ENCODE peak calls at places on chromosomes 7 and 10, in nine cellular contexts. W is SK-N-SH; M is HCT116; O is breast epithelium; N is heart left ventricle; Y is CD8-positive, alpha-beta T cell; I is Karpas-422; Q is RWPE2; U is neural progenitor cell. T is an unnamed sample. For H3K27me3 and H3K4me1, the result is how much of the 10 kb centered on the place peaks cover.

GRCh38 chr7:16667355-16667754 is 21.4 kb downstream of the BZW2 start:
- DNase-seq in M (no peak), Y (no peak), I (no peak), U (no peak), O (no peak), N (no peak), W (no peak), Q (no peak), T (no peak)

GRCh38 chr7:84100866-84101265 is 93.7 kb downstream of the SEMA3A start:
- DNase-seq in U (no peak), Q (no peak), W (peak), Y (no peak), N (no peak), O (no peak), M (peak), I (no peak), T (no peak)

GRCh38 chr10:18683427-18683826 is 24.2 kb downstream of the ARL5B start:
- DNase-seq in U (no peak), Y (no peak), M (no peak), N (no peak), O (no peak), I (no peak), Q (no peak), W (no peak), T (no peak)

GRCh38 chr7:95327356-95327755 is 3.0 kb upstream of the PON1 start:
- DNase-seq in M (no peak), W (no peak), U (no peak), N (no peak), Q (no peak), O (no peak), Y (no peak), I (no peak), T (no peak)

GRCh38 chr10:120943542-120943941 is 92.4 kb downstream of the WDR11 start:
- DNase-seq in O (no peak), N (no peak), U (peak), Y (no peak), W (peak), I (no peak), M (no peak), Q (no peak), T (no peak)

GRCh38 chr10:103635580-103635979 is 142.1 kb downstream of the NEURL1 start:
- DNase-seq in Y (no peak), N (no peak), O (no peak), Q (no peak), U (no peak), I (no peak), M (no peak), W (no peak), T (no peak)

GRCh38 chr10:30812018-30812851 is 182.7 kb upstream of the LYZL2 start:
- DNase-seq in O (no peak), I (no peak), Y (no peak), N (no peak), Q (no peak), W (no peak), M (no peak), U (no peak), T (no peak)

GRCh38 chr7:27187702-27188665 is 3.0 kb upstream of the HOXA11 start:
- DNase-seq in W (no peak), Y (no peak), M (no peak), N (no peak), I (no peak), U (no peak), O (peak), Q (peak), T (no peak)

GRCh38 chr7:125126376-125126775 is 196.8 kb upstream of the POT1 start:
- DNase-seq in M (no peak), N (no peak), Q (no peak), Y (no peak), U (no peak), O (no peak), W (no peak), I (no peak), T (no peak)

GRCh38 chr10:127563718-127564553 is 14.8 kb downstream of the NPS start:
- DNase-seq in Q (no peak), Y (no peak), O (no peak), M (peak), W (peak), N (no peak), I (peak), U (peak), T (peak)

GRCh38 chr7:140165422-140165821 is 11.4 kb downstream of the KDM7A start:
- DNase-seq in M (peak), O (no peak), I (no peak), Q (no peak), N (no peak), Y (no peak), U (no peak), W (no peak), T (no peak)

GRCh38 chr7:107874605-107875446 is 16.2 kb upstream of the DLD start:
- DNase-seq in O (no peak), U (peak), Y (peak), W (peak), N (peak), M (peak), I (peak), Q (no peak), T (peak)

GRCh38 chr7:151592868-151593486 is 73.3 kb upstream of the RHEB start:
- DNase-seq in N (no peak), O (no peak), M (peak), Q (no peak), I (no peak), Y (no peak), U (no peak), W (no peak), T (no peak)

GRCh38 chr7:33143996-33144718 is 14.8 kb downstream of the BBS9 start:
- DNase-seq in I (no peak), W (no peak), Y (no peak), U (no peak), N (no peak), Q (no peak), O (no peak), M (no peak), T (no peak)

GRCh38 chr7:19560111-19560883 is 148.5 kb downstream of the POLR1F start:
- DNase-seq in M (no peak), U (no peak), Y (no peak), I (no peak), W (no peak), Q (no peak), N (no peak), O (no peak), T (no peak)

GRCh38 chr10:131874991-131875451 is 25.8 kb upstream of the PPP2R2D start:
- DNase-seq in O (peak), I (peak), W (peak), N (peak), Q (no peak), U (peak), Y (peak), M (peak), T (peak)

GRCh38 chr7:158428842-158429753 is 158.5 kb downstream of the PTPRN2 start:
- DNase-seq in M (no peak), U (no peak), W (peak), I (no peak), Y (no peak), Q (no peak), O (no peak), N (no peak), T (no peak)

GRCh38 chr10:96646251-96646740 is 59.5 kb upstream of the TM9SF3 start:
- DNase-seq in W (no peak), I (no peak), Y (no peak), N (no peak), Q (no peak), U (no peak), M (no peak), O (no peak), T (no peak)

GRCh38 chr7:116392806-116393205 is 106.7 kb upstream of the CAV2 start:
- DNase-seq in I (no peak), U (no peak), W (no peak), N (no peak), O (no peak), Y (no peak), Q (no peak), M (no peak), T (no peak)

GRCh38 chr7:107387573-107388219 is 82.2 kb upstream of the GPR22 start:
- DNase-seq in U (no peak), O (no peak), I (no peak), M (no peak), N (no peak), W (peak), Y (no peak), Q (no peak), T (no peak)

GRCh38 chr10:89615824-89616223 is 29.2 kb downstream of the PANK1 start:
- DNase-seq in Q (no peak), Y (no peak), O (no peak), I (no peak), W (no peak), U (no peak), N (no peak), M (no peak), T (no peak)

GRCh38 chr10:119412244-119412750 is 130.2 kb downstream of the RGS10 start:
- DNase-seq in M (no peak), W (peak), Y (no peak), O (peak), N (peak), I (no peak), Q (no peak), U (no peak), T (no peak)

GRCh38 chr7:28112467-28112866 is 68.1 kb downstream of the JAZF1 start:
- DNase-seq in Q (no peak), O (no peak), M (no peak), Y (no peak), I (no peak), W (peak), U (no peak), N (no peak), T (no peak)

GRCh38 chr10:117747636-117748035 is 205.1 kb downstream of the EMX2 start:
- DNase-seq in I (no peak), O (no peak), N (no peak), W (no peak), Q (peak), M (no peak), U (no peak), Y (no peak), T (no peak)

GRCh38 chr10:89846276-89846630 is 144.9 kb downstream of the KIF20B start:
- DNase-seq in Y (no peak), Q (no peak), U (no peak), W (no peak), I (no peak), O (no peak), M (no peak), N (no peak), T (peak)

GRCh38 chr10:92595505-92595904 is 2.6 kb downstream of the KIF11 start:
- DNase-seq in I (no peak), M (no peak), U (no peak), Q (no peak), N (no peak), W (no peak), Y (no peak), O (no peak), T (no peak)

GRCh38 chr7:81111781-81112540 is 193.1 kb upstream of the SEMA3C start:
- DNase-seq in Q (no peak), Y (no peak), O (no peak), I (no peak), U (no peak), M (no peak), N (no peak), W (peak), T (no peak)

GRCh38 chr7:10237306-10237705 is 736.4 kb upstream of the PHF14 start:
- DNase-seq in N (peak), W (no peak), Y (no peak), M (peak), Q (no peak), U (no peak), I (no peak), O (no peak), T (no peak)

GRCh38 chr10:43648392-43649148 is at the start of gene ZNF32:
- DNase-seq in U (peak), Q (no peak), Y (peak), W (peak), O (peak), I (peak), M (peak), N (peak), T (peak)

GRCh38 chr10:89867964-89868363 is 166.6 kb downstream of the KIF20B start:
- DNase-seq in Y (no peak), O (no peak), W (no peak), N (no peak), I (no peak), M (peak), Q (no peak), U (no peak), T (no peak)

GRCh38 chr7:148856891-148857290 is 27.2 kb downstream of the EZH2 start:
- DNase-seq in U (no peak), N (no peak), M (no peak), Y (no peak), O (no peak), W (no peak), I (no peak), Q (no peak), T (no peak)

GRCh38 chr10:102627446-102628293 is 16.6 kb upstream of the TRIM8 start:
- DNase-seq in U (peak), Q (peak), Y (no peak), N (peak), M (no peak), W (peak), O (no peak), I (no peak), T (no peak)

GRCh38 chr7:154759989-154760388 is 242.9 kb downstream of the PAXIP1 start:
- DNase-seq in W (no peak), Q (no peak), M (no peak), O (no peak), N (no peak), U (no peak), Y (no peak), I (no peak), T (no peak)

GRCh38 chr7:141012696-141013344 is 1.9 kb downstream of the MRPS33 start:
- DNase-seq in Y (no peak), M (no peak), O (no peak), W (no peak), Q (no peak), I (no peak), U (no peak), N (no peak), T (no peak)

GRCh38 chr10:25063644-25064043 is 47.2 kb downstream of the THNSL1 start:
- DNase-seq in N (no peak), M (no peak), Y (no peak), W (no peak), I (no peak), U (no peak), Q (no peak), O (no peak), T (no peak)

GRCh38 chr10:113438660-113439059 is 114.2 kb upstream of the HABP2 start:
- DNase-seq in Q (no peak), N (no peak), W (no peak), I (no peak), Y (no peak), M (no peak), U (no peak), O (no peak), T (no peak)

GRCh38 chr10:79404231-79404609 is 41.2 kb downstream of the ZCCHC24 start:
- DNase-seq in M (no peak), I (no peak), N (peak), U (peak), W (no peak), O (peak), Q (no peak), Y (no peak), T (no peak)

DNA sequence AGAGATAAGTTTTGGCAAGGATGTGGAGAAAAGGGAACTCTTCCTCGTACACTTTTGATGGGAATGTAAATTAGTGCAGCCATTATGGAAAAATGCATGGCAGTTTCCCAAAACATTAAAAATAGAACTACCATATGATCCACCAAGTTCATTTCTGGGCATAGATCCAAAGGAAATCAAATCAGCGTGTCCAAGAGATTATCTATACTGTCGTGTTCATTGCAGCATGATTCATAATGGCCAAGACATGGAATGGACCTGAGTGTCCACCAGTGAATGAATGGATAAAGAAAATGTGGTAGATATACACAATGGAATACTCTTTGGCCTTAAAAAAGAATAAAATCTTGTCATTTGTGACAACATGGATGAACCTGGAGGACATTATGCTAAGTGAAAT is 70.3 kb upstream of the RSU1 start:
- DNase-seq in Y (no peak), N (no peak), W (peak), I (no peak), O (no peak), Q (no peak), M (no peak), U (no peak), T (no peak)
- H3K4me3 ChIP-seq in Y (no peak), N (no peak), W (no peak), I (no peak), O (no peak), Q (no peak), M (no peak), U (no peak), T (no peak)

GRCh38 chr7:100357131-100357561 is 771 bp upstream of the PILRB start:
- DNase-seq in W (peak), I (no peak), M (no peak), Q (no peak), Y (no peak), N (no peak), O (no peak), U (no peak), T (no peak)
- H3K27me3 ChIP-seq in W (under half), I (under half), M (under half), Q (under half), Y (under half), N (under half), O (under half), U (under half), T (under half)

GRCh38 chr10:110088756-110089155 is 81.0 kb downstream of the ADD3 start:
- DNase-seq in O (no peak), U (no peak), Y (no peak), Q (no peak), N (no peak), I (no peak), M (no peak), W (no peak), T (no peak)

GRCh38 chr10:110078317-110078716 is 70.5 kb downstream of the ADD3 start:
- DNase-seq in N (no peak), W (no peak), Y (no peak), I (no peak), U (no peak), O (no peak), M (no peak), Q (no peak), T (no peak)

GRCh38 chr10:110087682-110088081 is 79.9 kb downstream of the ADD3 start:
- DNase-seq in O (no peak), N (no peak), M (no peak), U (no peak), I (no peak), Y (no peak), W (no peak), Q (no peak), T (no peak)

GRCh38 chr10:110081914-110082313 is 74.1 kb downstream of the ADD3 start:
- DNase-seq in Q (no peak), I (no peak), N (peak), W (no peak), U (no peak), Y (no peak), M (no peak), O (no peak), T (no peak)

DNA sequence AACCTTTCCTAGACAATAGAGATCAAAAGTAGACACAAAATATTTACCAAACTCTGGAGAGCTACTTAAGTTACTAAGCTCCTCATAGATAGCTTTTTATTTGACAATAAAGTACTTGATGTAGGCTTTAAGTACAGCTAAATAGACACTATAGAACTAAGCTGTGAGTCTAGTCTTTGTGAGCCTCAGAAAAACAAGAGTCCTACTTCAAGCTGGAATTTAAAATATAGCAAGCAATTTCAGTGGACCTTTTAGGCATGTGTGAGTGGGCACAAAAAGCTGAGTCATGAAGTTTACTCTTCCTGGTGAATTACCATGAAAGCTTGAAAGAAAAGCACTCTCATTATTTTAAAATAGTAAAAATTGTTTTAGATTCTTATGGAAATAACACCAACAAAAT is 76.1 kb downstream of the ADD3 start:
- DNase-seq in Q (no peak), N (no peak), W (no peak), M (no peak), Y (no peak), O (no peak), U (no peak), I (no peak), T (no peak)
- H3K4me1 ChIP-seq in Q (under half), N (under half), W (half or more), M (under half), Y (half or more), O (under half), U (under half), I (under half), T (under half)

DNA sequence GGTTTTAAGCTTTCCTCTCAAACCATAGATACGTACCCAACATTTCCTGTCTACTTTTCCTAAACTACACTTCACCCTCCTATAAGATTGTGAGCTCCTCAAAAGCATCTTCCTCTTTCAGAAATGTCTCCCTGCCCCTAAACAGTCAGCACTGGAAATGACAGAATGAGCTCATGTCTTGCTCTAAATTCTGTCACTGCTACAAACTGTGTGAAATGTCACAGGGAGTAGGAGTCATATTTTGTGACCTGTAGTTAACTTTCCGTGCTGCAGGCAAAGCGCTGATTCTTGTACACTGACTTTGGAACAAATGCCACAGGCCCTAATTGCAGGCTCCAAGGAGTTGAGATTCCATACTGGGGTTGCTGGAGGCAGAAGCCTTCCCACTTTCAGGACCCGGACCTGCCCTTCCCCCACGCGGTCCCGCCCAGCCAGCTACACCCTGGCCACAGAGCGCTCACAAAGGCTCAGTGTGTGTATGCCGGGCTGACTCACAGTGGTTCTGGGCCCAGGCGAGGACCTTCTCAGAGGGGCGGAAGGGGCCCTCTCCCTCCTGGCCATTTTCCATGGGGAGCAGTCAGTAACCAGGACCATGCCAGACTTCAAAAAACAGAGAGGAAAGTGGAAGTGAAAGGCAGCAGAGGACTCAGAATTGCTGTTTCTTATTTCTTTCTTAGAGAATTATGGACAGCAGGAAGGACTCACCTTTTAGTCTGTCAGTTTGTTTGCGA is 24.1 kb downstream of the SCD start:
- DNase-seq in Y (peak), Q (peak), N (peak), O (peak), U (peak), W (no peak), M (peak), I (no peak), T (peak)
- H3K4me3 ChIP-seq in Y (peak), Q (no peak), N (no peak), O (no peak), U (no peak), W (no peak), M (peak), I (no peak), T (no peak)

GRCh38 chr10:101065479-101066145 is 3.8 kb downstream of the KAZALD1 start:
- DNase-seq in M (no peak), Y (no peak), N (no peak), O (no peak), I (peak), U (no peak), W (no peak), Q (no peak), T (peak)
- H3K27me3 ChIP-seq in M (under half), Y (under half), N (under half), O (under half), I (under half), U (half or more), W (under half), Q (under half), T (under half)

GRCh38 chr10:32317795-32318194 is 29.2 kb downstream of the EPC1 start:
- DNase-seq in O (no peak), W (no peak), N (no peak), Y (no peak), I (no peak), M (no peak), U (no peak), Q (no peak), T (peak)

GRCh38 chr10:32321016-32321631 is 25.8 kb downstream of the EPC1 start:
- DNase-seq in Q (no peak), U (no peak), M (no peak), N (no peak), Y (no peak), O (no peak), I (no peak), W (no peak), T (no peak)

GRCh38 chr10:32318476-32318896 is 28.5 kb downstream of the EPC1 start:
- DNase-seq in Y (no peak), M (no peak), O (no peak), Q (no peak), W (no peak), N (no peak), I (no peak), U (no peak), T (no peak)

GRCh38 chr10:32314588-32314987 is 32.4 kb downstream of the EPC1 start:
- DNase-seq in U (no peak), I (no peak), M (no peak), O (no peak), Y (no peak), N (no peak), Q (no peak), W (peak), T (no peak)

GRCh38 chr10:32315426-32315825 is 31.5 kb downstream of the EPC1 start:
- DNase-seq in Q (no peak), U (no peak), O (no peak), I (no peak), N (no peak), W (no peak), M (no peak), Y (no peak), T (no peak)
- H3K4me1 ChIP-seq in Q (under half), U (under half), O (under half), I (under half), N (under half), W (under half), M (under half), Y (half or more), T (under half)